ENCODE peak calls at places on chromosomes 11 and 22, in ten cellular contexts. N is T1000; Q is A172; P is T-helper 2 cell; O is activated CD4-positive, alpha-beta T cell treated with anti-CD3 and anti-CD28 coated beads, Interleukin-2, amount 10 ng/mL, durations not matched to agents 7 days and 5 days; Y is left ventricle myocardium superior; L is fibroblast of lung; X is NCI-H2081 treated with DMSO at 0.1 percent for 48 hours; Z is skeletal muscle cell; S is GM06990. R is an unnamed sample.

GRCh38 chr11:79485694-79486093 is 44.9 kb upstream of the TENM4 start:
- DNase-seq in P (no peak), Z (no peak), X (no peak), S (no peak), N (no peak), Y (no peak), Q (no peak), L (no peak), O (no peak), R (no peak)

GRCh38 chr22:17243524-17243923 is 24.3 kb upstream of the ADA2 start:
- DNase-seq in S (peak; percentile 80), X (no peak), L (no peak), Y (no peak), N (no peak), Z (no peak), P (no peak), Q (peak; percentile 31), O (no peak), R (peak; percentile 65)

GRCh38 chr22:46043339-46043738 is 66.4 kb upstream of the WNT7B start:
- DNase-seq in Z (no peak), S (no peak), N (no peak), L (no peak), X (no peak), Y (no peak), O (no peak), Q (no peak), P (no peak), R (no peak)

GRCh38 chr11:20512869-20513268 is 86.5 kb upstream of the SLC6A5 start:
- DNase-seq in O (no peak), N (no peak), X (no peak), Q (no peak), S (peak; percentile 36), Z (no peak), Y (no peak), L (no peak), P (no peak), R (no peak)

GRCh38 chr11:70532066-70532440 is 133.7 kb downstream of the CTTN start:
- DNase-seq in X (no peak), Z (no peak), N (no peak), O (no peak), S (no peak), L (peak; percentile 67), P (no peak), Y (peak; percentile 3), Q (peak; percentile 42), R (no peak)

GRCh38 chr11:59615132-59615636 is 390 bp downstream of the OSBP start:
- DNase-seq in P (peak; percentile 70), Y (peak; percentile 52), S (peak; percentile 50), Q (peak; percentile 13), N (no peak), L (peak; percentile 7), O (peak; percentile 68), X (no peak), Z (no peak), R (peak; percentile 5)

GRCh38 chr22:37049224-37049623 is 2.3 kb upstream of the KCTD17 start:
- DNase-seq in N (no peak), Y (no peak), Z (no peak), Q (no peak), X (no peak), P (no peak), O (no peak), L (no peak), S (no peak), R (no peak)

GRCh38 chr22:31102441-31103081 is 4.8 kb downstream of the SELENOM start:
- DNase-seq in L (peak; percentile 92), S (no peak), X (no peak), Z (peak; percentile 79), Q (peak; percentile 73), Y (peak; percentile 78), O (no peak), N (peak; percentile 89), P (no peak), R (no peak)